ENCODE peak calls at places on chromosomes 1 and 21, in seven cellular contexts. D is HepG2, O is SK-N-SH, J is Panc1, N is GM12878, V is H1, H is K562. Z is an unnamed sample.

GRCh38 chr1:1019122-1019999 is 559 bp upstream of the AGRN start:
- DNase-seq in V (peak), H (peak), D (peak), N (no peak), J (no peak), O (peak), Z (peak)

GRCh38 chr1:230876660-230877059 is 8.3 kb upstream of the C1orf198 start:
- DNase-seq in J (no peak), N (no peak), D (no peak), V (no peak), H (no peak), O (no peak), Z (no peak)

GRCh38 chr1:92516574-92516973 is 29.8 kb upstream of the GFI1 start:
- DNase-seq in N (no peak), H (no peak), V (no peak), D (no peak), O (no peak), J (no peak), Z (no peak)

GRCh38 chr1:22171951-22172715 is 29.2 kb upstream of the WNT4 start:
- DNase-seq in D (no peak), V (peak), H (no peak), O (no peak), N (no peak), J (no peak), Z (no peak)

GRCh38 chr1:42176902-42177519 is 12.5 kb upstream of the GUCA2A start:
- DNase-seq in D (peak), J (peak), O (peak), H (peak), N (no peak), V (no peak), Z (no peak)

GRCh38 chr1:50368179-50369007 is 54.9 kb downstream of the DMRTA2 start:
- DNase-seq in D (peak), J (peak), H (peak), N (no peak), V (peak), O (peak), Z (peak)

GRCh38 chr1:30258471-30258870 is 464.9 kb downstream of the MATN1 start:
- DNase-seq in H (no peak), D (no peak), J (no peak), V (no peak), N (no peak), O (no peak), Z (no peak)

GRCh38 chr1:170596701-170597100 is 64.7 kb downstream of the GORAB start:
- DNase-seq in N (no peak), O (no peak), D (no peak), H (no peak), J (no peak), V (no peak), Z (no peak)

GRCh38 chr1:204230211-204230610 is 16.4 kb upstream of the GOLT1A start:
- DNase-seq in N (no peak), V (no peak), J (no peak), D (no peak), H (no peak), O (no peak), Z (no peak)

GRCh38 chr1:225881081-225882007 is 836 bp downstream of the TMEM63A start:
- DNase-seq in D (peak), O (peak), H (peak), V (no peak), J (no peak), N (no peak), Z (no peak)

GRCh38 chr1:102691592-102692090 is 416.7 kb downstream of the COL11A1 start:
- DNase-seq in V (no peak), H (no peak), D (no peak), N (no peak), J (no peak), O (no peak), Z (no peak)

GRCh38 chr21:31886896-31887595 is 14.2 kb downstream of the HUNK start:
- DNase-seq in V (no peak), D (no peak), J (no peak), O (no peak), H (no peak), N (no peak), Z (no peak)

GRCh38 chr1:53641481-53642214 is 97.3 kb downstream of the GLIS1 start:
- DNase-seq in O (peak), H (no peak), J (no peak), N (no peak), V (no peak), D (no peak), Z (no peak)

GRCh38 chr1:53639251-53639721 is 99.7 kb downstream of the GLIS1 start:
- DNase-seq in O (no peak), J (no peak), D (no peak), N (no peak), V (no peak), H (no peak), Z (peak)

GRCh38 chr1:53640696-53641065 is 98.3 kb downstream of the GLIS1 start:
- DNase-seq in V (no peak), J (no peak), D (no peak), N (no peak), H (no peak), O (no peak), Z (no peak)

GRCh38 chr1:53638641-53639035 is 100.3 kb downstream of the GLIS1 start:
- DNase-seq in H (no peak), D (no peak), J (no peak), N (no peak), O (no peak), V (no peak), Z (no peak)

GRCh38 chr1:53639996-53640695 is 98.8 kb downstream of the GLIS1 start:
- DNase-seq in J (no peak), D (no peak), O (no peak), V (no peak), N (no peak), H (no peak), Z (no peak)
- TF ChIP-seq SIN3A in J (no peak), D (no peak), O (no peak), V (no peak), N (no peak), H (no peak), Z (no peak)

GRCh38 chr1:36126797-36127500 is 1.9 kb upstream of the COL8A2 start:
- DNase-seq in O (peak), V (no peak), J (no peak), H (peak), D (no peak), N (no peak), Z (no peak)

GRCh38 chr1:36125129-36125991 is at the start of gene COL8A2:
- DNase-seq in D (no peak), N (no peak), H (peak), V (peak), O (peak), J (no peak), Z (no peak)

GRCh38 chr1:36124404-36125128 is 456 bp downstream of the COL8A2 start:
- DNase-seq in N (no peak), V (peak), J (no peak), O (peak), D (no peak), H (no peak), Z (no peak)

GRCh38 chr1:36128126-36128904 is 3.3 kb upstream of the COL8A2 start:
- DNase-seq in D (no peak), O (peak), J (no peak), N (no peak), V (no peak), H (peak), Z (no peak)

GRCh38 chr1:36126005-36126716 is 1.1 kb upstream of the COL8A2 start:
- DNase-seq in H (no peak), O (peak), V (no peak), N (no peak), J (no peak), D (no peak), Z (no peak)
- TF ChIP-seq SIN3A in H (no peak), O (no peak), V (no peak), N (no peak), J (no peak), D (no peak), Z (no peak)

GRCh38 chr1:117164209-117164608 is 42.7 kb upstream of the TRIM45 start:
- DNase-seq in D (no peak), J (no peak), N (no peak), O (no peak), H (no peak), V (no peak), Z (no peak)

GRCh38 chr1:117169871-117170596 is 40.7 kb downstream of the VTCN1 start:
- DNase-seq in N (no peak), D (no peak), V (no peak), O (no peak), J (no peak), H (no peak), Z (no peak)

GRCh38 chr1:117162806-117163205 is 41.3 kb upstream of the TRIM45 start:
- DNase-seq in J (no peak), H (no peak), N (no peak), O (no peak), V (no peak), D (no peak), Z (no peak)

GRCh38 chr1:117166076-117166475 is 44.5 kb upstream of the TRIM45 start:
- DNase-seq in J (peak), H (no peak), V (no peak), O (no peak), D (no peak), N (no peak), Z (no peak)

GRCh38 chr1:117167402-117167801 is 43.3 kb downstream of the VTCN1 start:
- DNase-seq in O (no peak), H (no peak), V (no peak), D (no peak), N (no peak), J (no peak), Z (no peak)
- TF ChIP-seq SIN3A in O (no peak), H (no peak), V (no peak), D (no peak), N (no peak), J (no peak), Z (no peak)

GRCh38 chr1:118960567-118961136 is 27.5 kb downstream of the TBX15 start:
- DNase-seq in H (no peak), V (no peak), O (no peak), D (peak), N (no peak), J (no peak), Z (peak)

GRCh38 chr1:118960026-118960561 is 28.0 kb downstream of the TBX15 start:
- DNase-seq in H (no peak), V (peak), N (peak), J (no peak), O (no peak), D (no peak), Z (no peak)

GRCh38 chr1:118963138-118963455 is 25.0 kb downstream of the TBX15 start:
- DNase-seq in V (no peak), J (no peak), D (no peak), O (no peak), H (no peak), N (no peak), Z (no peak)

GRCh38 chr1:118961156-118961555 is 27.0 kb downstream of the TBX15 start:
- DNase-seq in H (no peak), J (no peak), D (no peak), V (no peak), O (no peak), N (no peak), Z (no peak)

DNA sequence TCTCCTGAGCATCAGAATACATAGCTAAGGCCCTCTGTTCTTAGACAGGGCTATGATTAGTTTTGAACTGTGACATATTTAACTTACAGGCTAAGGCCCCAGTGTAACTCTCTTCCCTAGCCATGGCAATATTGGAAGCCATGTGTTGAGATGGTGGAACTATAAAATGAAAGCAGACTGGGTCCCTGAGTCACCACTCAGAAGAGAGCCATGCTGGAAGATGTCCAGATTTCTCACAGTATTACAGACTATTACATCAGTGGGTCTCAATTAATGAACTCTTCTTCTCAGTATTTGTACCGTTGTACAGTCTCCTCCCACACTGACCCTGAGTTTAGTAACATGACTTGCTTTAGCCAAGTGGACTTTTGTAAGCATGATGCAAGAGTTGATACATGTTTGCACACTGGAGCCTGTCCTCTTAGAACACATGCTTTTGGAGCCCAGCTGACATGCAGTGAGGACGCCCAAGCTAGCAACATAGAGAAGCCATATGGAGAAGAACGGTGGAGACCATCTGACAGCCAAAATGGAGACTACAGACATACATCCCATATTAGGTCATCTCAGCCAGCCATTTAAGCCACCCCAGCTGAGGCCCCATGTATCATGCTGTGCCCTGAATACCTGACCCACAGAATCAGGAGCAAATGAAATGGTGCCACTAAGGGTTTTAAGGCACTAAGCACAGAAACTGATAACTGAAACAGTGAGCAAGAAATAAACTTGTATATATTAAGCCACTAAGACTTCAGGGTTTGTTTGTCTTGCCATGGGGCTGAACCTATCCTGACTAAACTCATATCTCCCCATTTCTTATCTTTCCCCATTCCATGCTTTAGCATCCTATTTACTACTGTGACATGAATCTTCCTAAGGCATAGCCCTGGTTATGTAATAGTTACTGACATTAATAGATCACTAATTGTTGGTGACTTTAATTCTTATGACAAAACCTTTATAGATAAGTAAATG is 24.4 kb downstream of the TBX15 start:
- DNase-seq in V (no peak), N (no peak), H (no peak), O (no peak), D (peak), J (no peak), Z (peak)
- TF ChIP-seq SIN3A in V (no peak), N (no peak), H (no peak), O (no peak), D (no peak), J (no peak), Z (no peak)

GRCh38 chr1:104125226-104125625 is 375.5 kb downstream of the AMY1C start:
- DNase-seq in J (no peak), V (no peak), H (no peak), D (no peak), O (no peak), N (no peak), Z (no peak)

GRCh38 chr1:104125935-104126334 is 376.2 kb downstream of the AMY1C start:
- DNase-seq in O (no peak), N (no peak), V (no peak), H (no peak), D (no peak), J (no peak), Z (no peak)

DNA sequence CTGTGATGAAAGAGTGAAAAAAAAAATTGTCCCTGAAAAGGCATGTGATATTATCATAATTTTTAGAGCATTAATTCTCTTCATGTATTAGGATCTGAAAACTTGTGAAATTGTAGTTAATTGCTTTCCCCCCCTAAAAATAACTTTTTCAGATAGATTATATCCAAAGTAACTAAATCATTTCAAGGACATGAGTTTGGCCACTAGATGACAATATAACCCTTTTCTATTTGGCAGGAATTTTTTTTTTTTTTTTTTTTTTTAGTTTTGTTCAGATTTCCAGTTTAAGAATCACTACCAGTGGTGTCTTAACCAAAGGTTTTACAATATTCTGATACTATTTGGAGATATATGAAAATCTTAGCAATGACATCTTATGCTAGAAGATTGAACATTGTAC is 370.8 kb downstream of the AMY1C start:
- DNase-seq in O (no peak), N (no peak), D (no peak), H (no peak), V (no peak), J (no peak), Z (no peak)
- TF ChIP-seq SIN3A in O (no peak), N (no peak), D (no peak), H (no peak), V (no peak), J (no peak), Z (no peak)

GRCh38 chr1:53370369-53370961 is 42.6 kb upstream of the LRP8 start:
- DNase-seq in D (no peak), J (no peak), N (no peak), O (no peak), H (no peak), V (peak), Z (no peak)
- TF ChIP-seq SIN3A in D (no peak), J (no peak), N (no peak), O (no peak), H (no peak), V (no peak), Z (no peak)

DNA sequence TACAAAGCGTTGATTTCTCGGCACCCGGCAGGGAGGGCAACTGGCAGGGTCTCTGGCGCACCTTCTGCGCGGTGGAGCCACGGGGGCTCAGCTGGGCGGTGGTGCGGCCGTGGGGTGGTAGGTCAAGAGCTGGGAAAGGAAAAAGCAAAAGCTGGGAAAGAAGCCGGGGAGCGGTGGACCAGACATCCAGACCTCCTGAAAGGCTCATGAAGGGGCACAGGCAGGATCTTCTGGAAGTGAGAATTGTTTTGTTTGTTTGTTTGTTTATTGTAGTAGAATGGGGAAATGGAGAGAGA is 7.2 kb upstream of the RNU1-1 start:
- DNase-seq in N (no peak), H (no peak), V (peak), O (no peak), D (no peak), J (no peak), Z (no peak)
- TF ChIP-seq SIN3A in N (no peak), H (no peak), V (no peak), O (no peak), D (no peak), J (no peak), Z (no peak)

GRCh38 chr1:54996869-54997710 is 1.6 kb upstream of the BSND start:
- DNase-seq in H (peak), O (peak), D (no peak), V (peak), N (no peak), J (no peak), Z (no peak)
- TF ChIP-seq SIN3A in H (no peak), O (no peak), D (no peak), V (no peak), N (no peak), J (no peak), Z (no peak)

GRCh38 chr1:98783821-98784220 is 122.3 kb downstream of the SNX7 start:
- DNase-seq in N (no peak), J (no peak), H (no peak), D (no peak), V (no peak), O (no peak), Z (no peak)
- TF ChIP-seq SIN3A in N (no peak), J (no peak), H (no peak), D (no peak), V (no peak), O (no peak), Z (no peak)

GRCh38 chr1:64282353-64282752 is 78.9 kb downstream of the UBE2U start:
- DNase-seq in V (no peak), H (no peak), O (peak), J (no peak), N (no peak), D (no peak), Z (no peak)
- TF ChIP-seq SIN3A in V (no peak), H (no peak), O (no peak), J (no peak), N (no peak), D (no peak), Z (no peak)